ENCODE peak calls at places on chromosomes 11 and 22, in seven cellular contexts. K, V, W, R, N, H and O are unnamed samples.
A peak's percentile ranks its signal among the peaks of the same experiment; 100 is the strongest.

GRCh38 chr11:83641511-83641910 is 355.3 kb upstream of the CCDC90B start:
- DNase-seq in H (no peak), W (no peak), V (no peak), R (no peak), K (no peak), N (no peak), O (no peak)

GRCh38 chr11:12441081-12441801 is 63.9 kb downstream of the PARVA start:
- DNase-seq in R (no peak), N (no peak), W (no peak), V (no peak), K (no peak), H (no peak), O (no peak)

GRCh38 chr22:32680895-32681294 is 120.6 kb upstream of the TIMP3 start:
- DNase-seq in K (no peak), R (no peak), W (no peak), N (no peak), V (no peak), H (no peak), O (no peak)

GRCh38 chr22:41565403-41566054 is 4.7 kb downstream of the CSDC2 start:
- DNase-seq in V (peak; percentile 71), N (peak; percentile 68), R (peak; percentile 82), K (no peak), W (no peak), H (no peak), O (peak; percentile 56)

GRCh38 chr11:85823816-85824215 is 12.9 kb upstream of the SYTL2 start:
- DNase-seq in K (no peak), R (no peak), W (peak; percentile 55), V (no peak), N (no peak), H (no peak), O (no peak)

GRCh38 chr22:21567456-21568206 is at the start of gene UBE2L3:
- DNase-seq in K (peak; percentile 93), V (peak; percentile 55), N (peak; percentile 85), H (peak; percentile 92), R (peak; percentile 69), W (peak; percentile 70), O (peak; percentile 33)

GRCh38 chr22:20654343-20655208 is 119.3 kb upstream of the SERPIND1 start:
- DNase-seq in N (no peak), K (no peak), V (no peak), W (no peak), H (no peak), R (no peak), O (no peak)

GRCh38 chr22:44648085-44648820 is 53.8 kb upstream of the PRR5 start:
- DNase-seq in H (peak; percentile 60), N (no peak), R (no peak), W (no peak), V (no peak), K (no peak), O (no peak)

GRCh38 chr11:45168366-45169130 is 22.1 kb downstream of the PRDM11 start:
- DNase-seq in W (no peak), V (no peak), H (peak; percentile 42), N (no peak), K (peak; percentile 19), R (no peak), O (no peak)

GRCh38 chr11:76620471-76620870 is 50.1 kb downstream of the LRRC32 start:
- DNase-seq in W (no peak), N (no peak), V (no peak), H (no peak), R (peak; percentile 62), K (no peak), O (peak; percentile 45)

GRCh38 chr11:1642288-1643145 is 12.9 kb downstream of the KRTAP5-5 start:
- DNase-seq in K (peak; percentile 73), H (no peak), R (no peak), V (no peak), N (no peak), W (no peak), O (no peak)

GRCh38 chr11:65008873-65009272 is 5.1 kb upstream of the ARL2 start:
- DNase-seq in V (no peak), H (no peak), K (no peak), W (no peak), N (no peak), R (no peak), O (no peak)

GRCh38 chr11:65014146-65014960 is at the start of gene ARL2:
- DNase-seq in R (no peak), K (peak; percentile 90), N (no peak), H (no peak), W (peak; percentile 3), V (peak; percentile 91), O (no peak)

GRCh38 chr11:65013692-65014145 is 241 bp upstream of the ARL2 start:
- DNase-seq in H (peak; percentile 96), V (no peak), N (peak; percentile 88), R (peak; percentile 79), W (peak; percentile 80), K (peak; percentile 95), O (peak; percentile 70)

GRCh38 chr11:65016705-65017104 is 2.7 kb downstream of the ARL2 start:
- DNase-seq in H (no peak), W (no peak), V (no peak), R (no peak), N (no peak), K (no peak), O (no peak)

DNA sequence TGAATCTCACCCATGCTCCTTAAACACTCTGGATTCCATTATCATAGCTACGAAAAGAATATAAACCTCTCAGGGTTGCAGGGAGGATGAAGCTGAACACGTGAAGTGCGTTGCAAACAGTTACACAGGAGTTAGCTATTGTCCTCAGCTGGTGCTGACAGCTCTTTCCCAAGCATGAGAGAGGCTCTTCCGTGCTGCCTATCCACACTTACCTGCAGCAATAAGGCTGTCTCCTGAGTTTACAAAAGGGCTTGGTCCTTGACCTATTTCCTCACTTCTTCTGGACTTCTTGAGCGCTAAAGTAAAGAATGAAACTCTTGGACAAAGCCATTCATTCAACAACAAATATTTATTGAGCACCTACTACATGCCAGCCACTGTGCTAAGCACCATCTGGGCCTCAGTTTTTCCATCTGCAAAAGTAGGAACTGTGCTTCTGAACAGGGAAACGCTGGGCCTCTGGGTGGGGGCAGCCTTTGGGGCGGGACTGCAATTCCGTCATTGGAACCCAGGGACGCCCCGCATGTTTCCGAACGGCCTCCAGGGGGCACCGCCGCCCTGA is 749 bp upstream of the ARL2 start:
- DNase-seq in K (peak; percentile 94), N (peak; percentile 91), V (peak; percentile 94), R (peak; percentile 83), W (peak; percentile 84), H (peak; percentile 94), O (peak; percentile 61)
- H3K4me3 ChIP-seq in K (peak overlapping the region; percentile 77), N (peak overlapping the region; percentile 76), V (peak overlapping the region; percentile 65), R (peak overlapping the region; percentile 74), W (peak overlapping the region; percentile 73), H (peak overlapping the region; percentile 66), O (peak overlapping the region; percentile 86)

GRCh38 chr11:128888034-128888985 is 2.8 kb upstream of the KCNJ5 start:
- DNase-seq in V (no peak), N (no peak), H (no peak), R (no peak), K (no peak), W (no peak), O (no peak)

GRCh38 chr11:128884054-128884453 is 7.1 kb upstream of the KCNJ5 start:
- DNase-seq in V (no peak), H (no peak), R (no peak), N (no peak), K (no peak), W (no peak), O (no peak)

GRCh38 chr11:128884703-128885338 is 6.3 kb upstream of the KCNJ5 start:
- DNase-seq in H (no peak), W (peak; percentile 35), N (peak; percentile 79), K (no peak), V (peak; percentile 56), R (peak; percentile 45), O (peak; percentile 33)

GRCh38 chr11:128889657-128890213 is 1.4 kb upstream of the KCNJ5 start:
- DNase-seq in R (no peak), W (no peak), N (no peak), K (no peak), V (no peak), H (no peak), O (no peak)

GRCh38 chr11:128886401-128887119 is 4.6 kb upstream of the KCNJ5 start:
- DNase-seq in R (no peak), H (no peak), V (no peak), K (no peak), N (no peak), W (no peak), O (no peak)
- TF ChIP-seq CTCF in R (peak; percentile 57), H (no peak), V (no peak), K (no peak), N (peak; percentile 18), W (no peak), O (peak; percentile 13)

DNA sequence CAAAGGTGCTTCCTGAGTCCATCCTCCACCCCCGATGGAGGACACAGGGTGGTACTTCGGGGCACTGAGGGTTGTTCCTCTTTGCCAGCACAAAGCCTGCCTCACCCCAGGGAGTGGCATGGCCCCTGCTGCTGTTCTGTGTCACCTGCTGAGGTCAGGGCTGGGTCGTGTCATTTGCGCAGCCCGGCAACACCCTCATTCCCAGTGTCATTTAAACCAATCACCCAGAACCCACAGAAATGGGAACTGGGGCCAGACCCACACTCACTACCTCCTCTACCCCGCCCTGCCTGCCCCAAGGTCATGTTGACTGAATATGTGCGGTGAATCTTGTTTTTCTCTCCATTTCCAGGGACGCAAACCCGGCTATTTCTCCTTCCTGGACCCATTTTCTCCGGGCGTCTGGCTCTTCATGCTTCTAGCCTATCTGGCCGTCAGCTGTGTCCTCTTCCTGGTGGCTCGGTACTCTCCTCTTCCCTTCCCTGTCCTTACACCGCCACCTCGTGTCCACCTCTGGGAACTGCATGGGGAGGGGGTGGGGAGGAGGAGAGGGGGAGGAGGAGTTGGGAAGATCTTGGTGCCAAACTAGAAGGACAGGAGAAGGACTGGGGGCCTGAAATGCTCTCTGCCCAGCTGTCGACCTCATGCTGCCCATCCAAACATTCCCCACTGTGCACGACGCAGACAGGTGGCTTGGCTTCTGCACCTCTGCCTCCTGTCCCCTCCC is 71.2 kb upstream of the TBCEL start:
- DNase-seq in W (peak; percentile 42), V (peak; percentile 67), N (peak; percentile 83), H (peak; percentile 89), R (peak; percentile 50), K (peak; percentile 88), O (peak; percentile 21)
- H3K4me3 ChIP-seq in W (peak overlapping the region; percentile 39), V (peak overlapping the region; percentile 10), N (peak overlapping the region; percentile 16), H (no peak overlapping the region), R (no peak overlapping the region), K (no peak overlapping the region), O (no peak overlapping the region)

GRCh38 chr11:114190630-114191029 is 105.6 kb upstream of the NNMT start:
- DNase-seq in K (no peak), H (no peak), R (no peak), W (no peak), N (no peak), V (no peak), O (no peak)
- TF ChIP-seq CTCF in K (no peak), H (no peak), R (no peak), W (no peak), N (no peak), V (no peak), O (no peak)

DNA sequence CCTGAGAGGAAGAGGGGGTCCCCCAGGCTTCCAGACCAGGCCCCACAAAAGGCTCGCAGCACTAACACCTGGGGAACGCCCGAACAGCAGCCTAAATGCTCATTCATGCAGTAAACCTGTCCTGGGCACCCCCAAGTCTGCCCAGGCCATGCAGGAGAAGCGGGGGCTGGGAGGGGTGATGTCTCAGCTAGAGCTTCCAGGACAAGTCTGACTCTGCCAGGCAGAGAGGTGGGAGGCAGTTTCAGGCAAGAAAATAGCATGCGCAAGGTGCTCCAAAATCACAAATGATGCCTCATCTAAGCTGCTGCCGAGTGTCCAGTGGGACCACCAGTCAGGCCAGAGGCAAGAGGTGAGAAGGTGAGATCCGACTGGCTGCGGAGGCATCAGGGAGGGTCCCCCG is 14.6 kb downstream of the CABP7 start:
- DNase-seq in N (no peak), K (no peak), R (no peak), H (no peak), V (no peak), W (no peak), O (no peak)
- H3K4me3 ChIP-seq in N (no peak overlapping the region), K (no peak overlapping the region), R (no peak overlapping the region), H (no peak overlapping the region), V (no peak overlapping the region), W (no peak overlapping the region), O (no peak overlapping the region)